ENCODE peak calls at places on chromosomes 12 and 14, in four cellular contexts. One of them, this sample, is unnamed.
A peak's percentile ranks its signal among the peaks of the same experiment; 100 is the strongest.

GRCh38 chr12:57027011-57027804 is 10.9 kb upstream of the TAC3 start:
- DNase-seq in HepG2: no peak
- DNase-seq in A549: no peak
- DNase-seq in GM12878: no peak
- DNase-seq in this sample: peak; percentile 71

GRCh38 chr12:27179399-27180214 is 64.5 kb upstream of the STK38L start:
- DNase-seq in HepG2: peak; percentile 25
- DNase-seq in A549: peak; percentile 60
- DNase-seq in GM12878: peak; percentile 96
- DNase-seq in this sample: no peak

GRCh38 chr12:19002192-19002591 is 127.3 kb upstream of the PLEKHA5 start:
- DNase-seq in HepG2: no peak
- DNase-seq in A549: no peak
- DNase-seq in GM12878: no peak
- DNase-seq in this sample: no peak

GRCh38 chr14:88775532-88775931 is 17.2 kb downstream of the EML5 start:
- DNase-seq in HepG2: no peak
- DNase-seq in A549: no peak
- DNase-seq in GM12878: no peak
- DNase-seq in this sample: no peak

GRCh38 chr14:37202812-37203211 is 5.1 kb downstream of the MIPOL1 start:
- DNase-seq in HepG2: no peak
- DNase-seq in A549: no peak
- DNase-seq in GM12878: no peak
- DNase-seq in this sample: no peak

GRCh38 chr14:74555476-74556050 is 56.5 kb downstream of the LTBP2 start:
- DNase-seq in HepG2: no peak
- DNase-seq in A549: no peak
- DNase-seq in GM12878: no peak
- DNase-seq in this sample: no peak

GRCh38 chr14:105525861-105526780 is at the start of gene TMEM121:
- DNase-seq in HepG2: no peak
- DNase-seq in A549: peak; percentile 47
- DNase-seq in GM12878: no peak
- DNase-seq in this sample: peak; percentile 18

GRCh38 chr14:39673141-39674133 is 241.2 kb upstream of the FBXO33 start:
- DNase-seq in HepG2: no peak
- DNase-seq in A549: no peak
- DNase-seq in GM12878: no peak
- DNase-seq in this sample: no peak

GRCh38 chr12:3333583-3333982 is 157.4 kb upstream of the PRMT8 start:
- DNase-seq in HepG2: peak; percentile 48
- DNase-seq in A549: peak; percentile 16
- DNase-seq in GM12878: no peak
- DNase-seq in this sample: peak; percentile 16

GRCh38 chr12:3177778-3178435 is 100.7 kb downstream of the TSPAN9 start:
- DNase-seq in HepG2: no peak
- DNase-seq in A549: no peak
- DNase-seq in GM12878: no peak
- DNase-seq in this sample: no peak

GRCh38 chr14:24324024-24324423 is 10.8 kb downstream of the ADCY4 start:
- DNase-seq in HepG2: no peak
- DNase-seq in A549: no peak
- DNase-seq in GM12878: no peak
- DNase-seq in this sample: no peak

GRCh38 chr12:28899951-28900350 is 249.1 kb upstream of the FAR2 start:
- DNase-seq in HepG2: no peak
- DNase-seq in A549: no peak
- DNase-seq in GM12878: no peak
- DNase-seq in this sample: no peak

GRCh38 chr12:1719139-1719538 is 28.3 kb downstream of the ADIPOR2 start:
- DNase-seq in HepG2: no peak
- DNase-seq in A549: no peak
- DNase-seq in GM12878: no peak
- DNase-seq in this sample: no peak

GRCh38 chr14:100408350-100409015 is 85.3 kb downstream of the SLC25A47 start:
- DNase-seq in HepG2: no peak
- DNase-seq in A549: peak; percentile 80
- DNase-seq in GM12878: no peak
- DNase-seq in this sample: peak; percentile 81

GRCh38 chr12:6644903-6645302 is 2.3 kb downstream of the ACRBP start:
- DNase-seq in HepG2: no peak
- DNase-seq in A549: no peak
- DNase-seq in GM12878: no peak
- DNase-seq in this sample: no peak

GRCh38 chr14:24634158-24634557 is at the start of gene GZMB:
- DNase-seq in HepG2: no peak
- DNase-seq in A549: no peak
- DNase-seq in GM12878: no peak
- DNase-seq in this sample: no peak

GRCh38 chr12:122035292-122035691 is 13.6 kb downstream of the BCL7A start:
- DNase-seq in HepG2: no peak
- DNase-seq in A549: no peak
- DNase-seq in GM12878: no peak
- DNase-seq in this sample: no peak

GRCh38 chr14:38290601-38291190 is 34.8 kb upstream of the CLEC14A start:
- DNase-seq in HepG2: peak; percentile 56
- DNase-seq in A549: no peak
- DNase-seq in GM12878: no peak
- DNase-seq in this sample: no peak

GRCh38 chr14:104724407-104724980 is 465 bp downstream of the ADSS1 start:
- DNase-seq in HepG2: no peak
- DNase-seq in A549: peak; percentile 38
- DNase-seq in GM12878: no peak
- DNase-seq in this sample: peak; percentile 77

GRCh38 chr12:87280356-87280755 is 748.8 kb downstream of the C12orf50 start:
- DNase-seq in HepG2: no peak
- DNase-seq in A549: no peak
- DNase-seq in GM12878: peak; percentile 21
- DNase-seq in this sample: no peak

GRCh38 chr12:87165733-87166375 is 863.3 kb downstream of the C12orf50 start:
- DNase-seq in HepG2: no peak
- DNase-seq in A549: no peak
- DNase-seq in GM12878: no peak
- DNase-seq in this sample: no peak

GRCh38 chr12:64752833-64753238 is 6.4 kb downstream of the GNS start:
- DNase-seq in HepG2: no peak
- DNase-seq in A549: no peak
- DNase-seq in GM12878: no peak
- DNase-seq in this sample: no peak

GRCh38 chr12:121800694-121801600 is 2.9 kb upstream of the SETD1B start:
- DNase-seq in HepG2: no peak
- DNase-seq in A549: no peak
- DNase-seq in GM12878: no peak
- DNase-seq in this sample: peak; percentile 61

GRCh38 chr14:61064210-61064609 is 83.2 kb downstream of the SLC38A6 start:
- DNase-seq in HepG2: no peak
- DNase-seq in A549: no peak
- DNase-seq in GM12878: no peak
- DNase-seq in this sample: peak; percentile 2

GRCh38 chr14:101878222-101879211 is 85.9 kb upstream of the DYNC1H1 start:
- DNase-seq in HepG2: no peak
- DNase-seq in A549: no peak
- DNase-seq in GM12878: no peak
- DNase-seq in this sample: no peak

GRCh38 chr14:21643407-21643806 is 8.7 kb upstream of the OR10G2 start:
- DNase-seq in HepG2: no peak
- DNase-seq in A549: no peak
- DNase-seq in GM12878: no peak
- DNase-seq in this sample: no peak

GRCh38 chr12:32509328-32510122 is 110.2 kb downstream of the FGD4 start:
- DNase-seq in HepG2: no peak
- DNase-seq in A549: no peak
- DNase-seq in GM12878: no peak
- DNase-seq in this sample: no peak

GRCh38 chr12:79300199-79300568 is 390.6 kb downstream of the PAWR start:
- DNase-seq in HepG2: peak; percentile 72
- DNase-seq in A549: peak; percentile 58
- DNase-seq in GM12878: no peak
- DNase-seq in this sample: no peak

GRCh38 chr12:76623929-76624328 is 64.4 kb upstream of the OSBPL8 start:
- DNase-seq in HepG2: no peak
- DNase-seq in A549: no peak
- DNase-seq in GM12878: no peak
- DNase-seq in this sample: no peak

GRCh38 chr12:130708648-130709047 is 7.5 kb downstream of the RIMBP2 start:
- DNase-seq in HepG2: no peak
- DNase-seq in A549: no peak
- DNase-seq in GM12878: no peak
- DNase-seq in this sample: no peak

GRCh38 chr12:130706885-130707570 is 9.1 kb downstream of the RIMBP2 start:
- DNase-seq in HepG2: no peak
- DNase-seq in A549: no peak
- DNase-seq in GM12878: no peak
- DNase-seq in this sample: no peak

GRCh38 chr12:130709151-130710000 is 6.7 kb downstream of the RIMBP2 start:
- DNase-seq in HepG2: no peak
- DNase-seq in A549: no peak
- DNase-seq in GM12878: no peak
- DNase-seq in this sample: no peak

GRCh38 chr12:130706311-130706710 is 9.8 kb downstream of the RIMBP2 start:
- DNase-seq in HepG2: no peak
- DNase-seq in A549: no peak
- DNase-seq in GM12878: no peak
- DNase-seq in this sample: no peak

GRCh38 chr12:130707571-130707891 is 8.6 kb downstream of the RIMBP2 start:
- DNase-seq in HepG2: no peak
- DNase-seq in A549: no peak
- DNase-seq in GM12878: no peak
- DNase-seq in this sample: no peak
- H3K4me1 ChIP-seq in HepG2: no peaks in the 10 kb centered on the region
- H3K4me1 ChIP-seq in A549: no peaks in the 10 kb centered on the region
- H3K4me1 ChIP-seq in GM12878: no peaks in the 10 kb centered on the region
- H3K4me1 ChIP-seq in this sample: no peaks in the 10 kb centered on the region

DNA sequence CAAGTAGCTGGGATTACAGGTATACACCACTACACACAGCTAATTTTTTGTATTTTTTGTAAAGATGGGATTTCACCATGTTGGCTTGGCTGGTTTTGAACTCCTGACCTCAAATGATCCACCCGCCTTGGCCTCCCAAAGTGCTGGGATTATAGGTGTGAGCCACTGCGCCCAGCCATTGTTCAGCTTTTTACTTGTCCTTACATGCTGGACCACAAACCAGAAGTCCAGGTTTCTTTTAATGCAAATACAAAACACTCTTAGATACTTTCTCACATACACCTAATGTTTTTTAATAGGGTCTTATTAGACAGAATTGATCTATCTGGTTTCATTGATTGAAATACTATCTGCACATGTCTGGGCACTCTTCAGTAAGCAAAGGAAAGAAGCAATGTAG is 40.5 kb downstream of the BTG1 start:
- DNase-seq in HepG2: no peak
- DNase-seq in A549: no peak
- DNase-seq in GM12878: no peak
- DNase-seq in this sample: no peak
- TF ChIP-seq ESRRA in HepG2: no peak
- TF ChIP-seq ESRRA in A549: no peak
- TF ChIP-seq ESRRA in GM12878: no peak
- TF ChIP-seq ESRRA in this sample: no peak

GRCh38 chr14:52314521-52315354 is 626 bp downstream of the PTGER2 start:
- DNase-seq in HepG2: no peak
- DNase-seq in A549: peak; percentile 27
- DNase-seq in GM12878: no peak
- DNase-seq in this sample: no peak

GRCh38 chr14:52313493-52313881 is 625 bp upstream of the PTGER2 start:
- DNase-seq in HepG2: no peak
- DNase-seq in A549: no peak
- DNase-seq in GM12878: no peak
- DNase-seq in this sample: no peak

GRCh38 chr14:52313903-52314481 is at the start of gene PTGER2:
- DNase-seq in HepG2: no peak
- DNase-seq in A549: peak; percentile 40
- DNase-seq in GM12878: no peak
- DNase-seq in this sample: peak; percentile 76

GRCh38 chr14:52312872-52313492 is 1.1 kb upstream of the PTGER2 start:
- DNase-seq in HepG2: no peak
- DNase-seq in A549: no peak
- DNase-seq in GM12878: no peak
- DNase-seq in this sample: no peak

DNA sequence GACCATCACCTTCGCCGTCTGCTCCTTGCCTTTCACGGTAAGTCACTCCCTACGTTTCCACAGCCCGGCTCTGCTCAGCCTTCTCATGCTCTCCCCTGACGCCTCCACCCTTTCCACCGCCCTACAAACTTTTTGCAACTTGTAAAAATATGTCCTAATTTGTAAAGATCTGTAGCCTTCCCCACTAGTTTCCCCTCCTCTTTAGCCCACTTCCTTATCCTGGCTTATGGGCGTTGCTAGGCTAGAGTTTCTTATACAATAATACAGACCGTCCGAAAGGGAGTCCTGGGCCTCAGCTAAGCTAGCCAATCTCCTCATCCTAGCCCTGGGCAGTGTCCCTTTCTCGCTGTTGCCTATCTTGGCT is 1.2 kb downstream of the PTGER2 start:
- DNase-seq in HepG2: no peak
- DNase-seq in A549: no peak
- DNase-seq in GM12878: no peak
- DNase-seq in this sample: no peak
- H3K4me1 ChIP-seq in HepG2: no peaks in the 10 kb centered on the region
- H3K4me1 ChIP-seq in A549: no peaks in the 10 kb centered on the region
- H3K4me1 ChIP-seq in GM12878: peaks cover 27% of the 10 kb centered on the region
- H3K4me1 ChIP-seq in this sample: no peaks in the 10 kb centered on the region

GRCh38 chr14:52860910-52861309 is 69.5 kb upstream of the GNPNAT1 start:
- DNase-seq in HepG2: no peak
- DNase-seq in A549: no peak
- DNase-seq in GM12878: no peak
- DNase-seq in this sample: no peak

GRCh38 chr14:52863339-52863700 is 71.9 kb upstream of the GNPNAT1 start:
- DNase-seq in HepG2: no peak
- DNase-seq in A549: no peak
- DNase-seq in GM12878: no peak
- DNase-seq in this sample: no peak

GRCh38 chr14:52860209-52860608 is 68.8 kb upstream of the GNPNAT1 start:
- DNase-seq in HepG2: no peak
- DNase-seq in A549: no peak
- DNase-seq in GM12878: no peak
- DNase-seq in this sample: no peak

DNA sequence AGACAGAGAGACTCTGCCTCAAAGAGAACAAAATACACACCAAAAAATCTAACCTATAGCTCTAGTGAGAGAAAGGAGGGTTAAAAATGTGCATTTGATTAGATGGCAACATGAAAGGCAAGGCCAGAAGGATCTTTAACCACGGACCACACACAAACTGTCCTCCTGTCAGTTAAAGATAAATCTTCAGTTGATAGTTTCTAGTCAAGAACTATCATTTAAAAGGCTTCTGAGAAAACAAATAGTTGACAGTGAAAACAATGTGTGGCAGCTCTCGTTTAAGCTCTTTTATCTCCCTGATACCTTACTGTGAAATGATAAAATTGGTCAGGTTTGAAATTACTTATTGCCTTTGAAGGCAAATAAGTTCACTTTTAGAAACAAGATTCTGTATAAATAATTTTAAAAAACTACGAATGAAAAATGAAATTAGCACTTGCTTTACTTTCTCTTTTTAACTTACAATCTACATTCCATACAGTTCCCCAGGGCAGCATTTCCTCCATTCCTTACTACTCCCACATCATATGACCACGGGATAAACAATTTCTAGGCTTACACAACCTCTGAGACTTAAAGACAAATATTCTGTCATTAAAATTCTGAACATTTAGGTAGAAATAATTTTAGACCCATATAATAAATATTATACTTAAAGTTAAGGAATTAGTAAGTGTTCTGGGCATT is 71.4 kb upstream of the GNPNAT1 start:
- DNase-seq in HepG2: no peak
- DNase-seq in A549: no peak
- DNase-seq in GM12878: no peak
- DNase-seq in this sample: no peak
- TF ChIP-seq ESRRA in HepG2: no peak
- TF ChIP-seq ESRRA in A549: no peak
- TF ChIP-seq ESRRA in GM12878: no peak
- TF ChIP-seq ESRRA in this sample: no peak